ENCODE peak calls at places on chromosomes 4 and X, in ten cellular contexts. J is amniotic stem cell, Q is NCI-H2081, H is NCI-H460, W is SW 1271, G is tibial nerve, M is neural crest cell, F is astrocyte of the spinal cord, K is AG10803, T is AG08395. I is an unnamed sample.
A peak's percentile ranks its signal among the peaks of the same experiment; 100 is the strongest.

GRCh38 chr4:6182390-6183280 is 17.7 kb downstream of the JAKMIP1 start:
- DNase-seq in F (no peak), M (no peak), Q (no peak), G (no peak), W (no peak), T (no peak), H (no peak), K (no peak), J (no peak), I (no peak)

GRCh38 chrX:8748855-8749254 is 16.9 kb upstream of the ANOS1 start:
- DNase-seq in M (no peak), K (peak; percentile 22), J (no peak), F (peak; percentile 42), W (peak; percentile 7), H (peak; percentile 12), T (peak; percentile 56), G (no peak), Q (peak; percentile 48), I (peak; percentile 10)

GRCh38 chr4:6345866-6346265 is 76.2 kb downstream of the WFS1 start:
- DNase-seq in H (no peak), W (no peak), G (no peak), F (no peak), J (no peak), K (no peak), M (no peak), T (no peak), Q (no peak), I (no peak)

GRCh38 chr4:143421609-143422008 is 84.9 kb downstream of the GAB1 start:
- DNase-seq in F (no peak), M (no peak), H (no peak), K (no peak), J (no peak), W (no peak), T (no peak), G (no peak), Q (no peak), I (no peak)

GRCh38 chr4:15385515-15385914 is 42.3 kb upstream of the C1QTNF7 start:
- DNase-seq in H (no peak), M (no peak), Q (no peak), G (no peak), J (no peak), W (no peak), F (no peak), K (no peak), T (no peak), I (no peak)

GRCh38 chr4:26782830-26783202 is 77.8 kb upstream of the STIM2 start:
- DNase-seq in Q (no peak), K (no peak), G (no peak), H (no peak), T (no peak), J (no peak), M (no peak), F (no peak), W (no peak), I (peak; percentile 21)

GRCh38 chr4:11297201-11297600 is 131.5 kb downstream of the HS3ST1 start:
- DNase-seq in G (no peak), M (no peak), W (no peak), H (no peak), T (no peak), F (peak; percentile 33), Q (no peak), K (no peak), J (no peak), I (peak; percentile 31)

GRCh38 chr4:26779674-26780073 is 81.0 kb upstream of the STIM2 start:
- DNase-seq in Q (no peak), J (no peak), F (peak; percentile 55), K (peak; percentile 67), G (no peak), M (no peak), H (no peak), W (no peak), T (peak; percentile 66), I (peak; percentile 89)

GRCh38 chrX:51837926-51838325 is 55.5 kb upstream of the MAGED1 start:
- DNase-seq in Q (peak; percentile 12), W (no peak), F (peak; percentile 48), T (no peak), H (no peak), K (peak; percentile 60), G (peak; percentile 52), M (no peak), J (no peak), I (peak; percentile 30)

GRCh38 chr4:186400676-186401075 is 134.7 kb downstream of the F11 start:
- DNase-seq in G (no peak), K (no peak), T (no peak), F (peak; percentile 9), H (no peak), W (no peak), J (no peak), M (no peak), Q (no peak), I (no peak)

GRCh38 chrX:20267599-20267923 is 852 bp upstream of the RPS6KA3 start:
- DNase-seq in H (no peak), F (no peak), T (no peak), G (no peak), W (no peak), K (no peak), M (no peak), J (no peak), Q (no peak), I (no peak)

GRCh38 chr4:86441175-86441960 is 81.5 kb upstream of the MAPK10 start:
- DNase-seq in H (no peak), Q (no peak), W (no peak), G (no peak), F (no peak), J (no peak), K (no peak), T (no peak), M (no peak), I (peak; percentile 3)

GRCh38 chrX:29952016-29952415 is 263.3 kb upstream of the MAGEB2 start:
- DNase-seq in H (no peak), F (no peak), T (no peak), K (no peak), M (no peak), Q (no peak), W (no peak), J (no peak), G (no peak), I (peak; percentile 1)

GRCh38 chr4:139416073-139416673 is 37.7 kb upstream of the RAB33B start:
- DNase-seq in J (no peak), W (peak; percentile 44), F (peak; percentile 55), H (peak; percentile 15), T (peak; percentile 33), K (peak; percentile 61), M (peak; percentile 9), Q (peak; percentile 23), G (no peak), I (peak; percentile 81)

GRCh38 chr4:150219841-150220240 is 141.6 kb downstream of the DCLK2 start:
- DNase-seq in W (no peak), J (no peak), K (peak; percentile 55), F (peak; percentile 46), T (peak; percentile 19), H (no peak), Q (no peak), G (no peak), M (no peak), I (peak; percentile 79)

GRCh38 chrX:27966492-27966891 is 14.8 kb downstream of the DCAF8L1 start:
- DNase-seq in M (no peak), W (no peak), T (no peak), K (no peak), F (no peak), Q (no peak), H (no peak), G (no peak), J (no peak), I (peak; percentile 11)

GRCh38 chr4:16591867-16592266 is 306.6 kb downstream of the LDB2 start:
- DNase-seq in H (no peak), Q (no peak), M (peak; percentile 17), J (no peak), F (no peak), K (no peak), W (no peak), G (no peak), T (no peak), I (no peak)

GRCh38 chrX:119573840-119574393 is 446 bp upstream of the UBE2A start:
- DNase-seq in T (peak; percentile 50), K (peak; percentile 38), H (no peak), G (no peak), W (peak; percentile 15), M (no peak), J (no peak), Q (peak; percentile 35), F (peak; percentile 51), I (peak; percentile 55)

GRCh38 chrX:100410083-100410590 is at the start of gene PCDH19:
- DNase-seq in G (peak; percentile 27), K (peak; percentile 46), Q (peak; percentile 70), H (peak; percentile 63), T (peak; percentile 70), W (peak; percentile 1), M (peak; percentile 82), J (no peak), F (peak; percentile 43), I (peak; percentile 28)

GRCh38 chr4:122783301-122784215 is 43.1 kb upstream of the FGF2 start:
- DNase-seq in M (no peak), T (peak; percentile 97), J (peak; percentile 64), Q (no peak), G (peak; percentile 14), F (peak; percentile 89), K (peak; percentile 99), W (peak; percentile 89), H (peak; percentile 73), I (peak; percentile 98)

GRCh38 chr4:37322122-37322521 is 77.6 kb downstream of the NWD2 start:
- DNase-seq in W (no peak), M (no peak), H (no peak), Q (no peak), K (no peak), G (no peak), T (no peak), F (no peak), J (no peak), I (no peak)

GRCh38 chr4:141046255-141046654 is 87.0 kb downstream of the RNF150 start:
- DNase-seq in K (peak; percentile 97), J (peak; percentile 88), Q (no peak), W (no peak), T (peak; percentile 92), G (no peak), F (peak; percentile 96), H (no peak), M (no peak), I (peak; percentile 42)

GRCh38 chr4:173782660-173783059 is 252.6 kb upstream of the HAND2 start:
- DNase-seq in M (no peak), J (no peak), H (no peak), Q (no peak), K (no peak), F (no peak), G (no peak), W (no peak), T (no peak), I (no peak)

GRCh38 chrX:68944211-68944610 is 115.4 kb downstream of the EFNB1 start:
- DNase-seq in T (peak; percentile 0), Q (no peak), K (no peak), G (no peak), H (no peak), J (no peak), F (no peak), M (no peak), W (no peak), I (no peak)

GRCh38 chr4:22597471-22597870 is 81.6 kb upstream of the ADGRA3 start:
- DNase-seq in T (no peak), K (no peak), G (no peak), H (no peak), M (no peak), W (no peak), F (no peak), J (no peak), Q (no peak), I (no peak)

GRCh38 chrX:45070116-45071007 is 130.3 kb downstream of the DIPK2B start:
- DNase-seq in F (peak; percentile 69), T (peak; percentile 46), M (no peak), H (peak; percentile 47), Q (peak; percentile 42), G (no peak), J (peak; percentile 20), W (peak; percentile 29), K (peak; percentile 56), I (peak; percentile 77)

GRCh38 chrX:43949669-43950068 is 23.5 kb downstream of the NDP start:
- DNase-seq in H (peak; percentile 33), T (no peak), J (no peak), Q (peak; percentile 66), F (no peak), G (no peak), K (no peak), M (peak; percentile 11), W (no peak), I (no peak)

GRCh38 chrX:124268099-124268498 is 64.4 kb upstream of the TEX13D start:
- DNase-seq in F (no peak), W (no peak), G (no peak), K (no peak), Q (no peak), M (no peak), J (no peak), T (no peak), H (no peak), I (no peak)

I was measured in fibroblast of the aortic adventitia.